ENCODE peak calls at places on chromosomes 11 and 22, in nine cellular contexts. A is HL-60, X is upper lobe of right lung, C is AG04450, E is dorsolateral prefrontal cortex, H is thoracic aorta, D is transverse colon, F is left ventricle myocardium inferior, J is cardiac muscle cell. M is an unnamed sample.

GRCh38 chr11:78525720-78526119 is 48.9 kb downstream of the NARS2 start:
- DNase-seq in J (no peak), A (no peak), H (no peak), X (no peak), F (no peak), D (no peak), E (no peak), C (no peak), M (no peak)

GRCh38 chr22:39994046-39994565 is 648 bp upstream of the FAM83F start:
- DNase-seq in F (no peak), D (no peak), X (no peak), J (no peak), A (no peak), H (no peak), C (no peak), E (no peak), M (no peak)

GRCh38 chr11:128776088-128776433 is 82.2 kb downstream of the FLI1 start:
- DNase-seq in J (no peak), C (no peak), F (no peak), X (no peak), H (no peak), E (no peak), A (no peak), D (peak; percentile 38), M (no peak)

GRCh38 chr11:121521145-121522042 is 68.6 kb upstream of the SORL1-AS1 start:
- DNase-seq in D (no peak), J (no peak), H (no peak), C (no peak), X (no peak), F (no peak), E (no peak), A (no peak), M (no peak)

GRCh38 chr11:12089473-12089872 is 20.9 kb upstream of the MICAL2 start:
- DNase-seq in J (no peak), A (no peak), F (no peak), E (no peak), H (no peak), D (no peak), X (no peak), C (no peak), M (no peak)

GRCh38 chr22:36333632-36334031 is 54.1 kb downstream of the MYH9 start:
- DNase-seq in H (no peak), E (no peak), C (no peak), A (no peak), D (no peak), F (no peak), J (no peak), X (no peak), M (no peak)

GRCh38 chr22:36301384-36301828 is 48.5 kb downstream of the APOL1 start:
- DNase-seq in E (peak; percentile 84), X (peak; percentile 85), A (no peak), C (peak; percentile 33), J (peak; percentile 71), F (peak; percentile 67), H (no peak), D (peak; percentile 85), M (peak; percentile 81)

GRCh38 chr11:90803781-90804180 is 580.9 kb upstream of the CHORDC1 start:
- DNase-seq in A (no peak), X (no peak), J (no peak), H (no peak), D (no peak), F (no peak), E (no peak), C (no peak), M (no peak)

GRCh38 chr11:33635161-33635560 is 65.5 kb downstream of the C11orf91 start:
- DNase-seq in D (no peak), E (peak; percentile 61), H (no peak), C (no peak), F (peak; percentile 72), J (peak; percentile 94), X (no peak), A (peak; percentile 4), M (no peak)

GRCh38 chr22:44396021-44396726 is 83.4 kb upstream of the SHISAL1 start:
- DNase-seq in E (peak; percentile 1), H (no peak), J (no peak), F (peak; percentile 7), A (no peak), C (no peak), X (peak; percentile 29), D (no peak), M (peak; percentile 4)

GRCh38 chr11:69130586-69131566 is 24.9 kb upstream of the SMIM38 start:
- DNase-seq in X (peak; percentile 60), E (peak; percentile 26), D (no peak), A (no peak), C (no peak), H (peak; percentile 54), J (no peak), F (peak; percentile 46), M (peak; percentile 49)

GRCh38 chr22:26316732-26317131 is 112.3 kb upstream of the ASPHD2 start:
- DNase-seq in H (no peak), F (no peak), X (no peak), C (no peak), J (no peak), E (no peak), D (no peak), A (no peak), M (no peak)

GRCh38 chr22:45966892-45967365 is 10.0 kb downstream of the WNT7B start:
- DNase-seq in D (no peak), F (no peak), H (no peak), E (no peak), C (no peak), J (no peak), X (no peak), A (no peak), M (no peak)

GRCh38 chr11:64357904-64358535 is 942 bp upstream of the RPS6KA4 start:
- DNase-seq in C (no peak), E (no peak), H (no peak), X (no peak), J (no peak), A (no peak), F (no peak), D (peak; percentile 32), M (no peak)

GRCh38 chr11:88206746-88207145 is 31.5 kb upstream of the RAB38 start:
- DNase-seq in C (no peak), F (no peak), E (no peak), D (no peak), X (no peak), H (no peak), A (no peak), J (no peak), M (no peak)

GRCh38 chr11:14124886-14125285 is 162.4 kb downstream of the SPON1 start:
- DNase-seq in X (no peak), C (no peak), J (no peak), H (no peak), A (no peak), D (no peak), E (no peak), F (no peak), M (no peak)

GRCh38 chr11:76216536-76217326 is 10.4 kb upstream of the WNT11 start:
- DNase-seq in C (no peak), D (no peak), E (no peak), X (no peak), F (peak; percentile 10), H (no peak), J (no peak), A (no peak), M (no peak)

GRCh38 chr11:76217653-76218160 is 11.4 kb upstream of the WNT11 start:
- DNase-seq in J (no peak), A (no peak), H (no peak), F (peak; percentile 3), E (no peak), X (no peak), D (no peak), C (no peak), M (no peak)

GRCh38 chr11:76214186-76214585 is 7.9 kb upstream of the WNT11 start:
- DNase-seq in H (no peak), C (no peak), F (peak; percentile 2), X (no peak), E (no peak), A (no peak), D (no peak), J (no peak), M (no peak)

GRCh38 chr11:76215946-76216345 is 9.6 kb upstream of the WNT11 start:
- DNase-seq in J (no peak), E (no peak), A (no peak), F (peak; percentile 3), H (no peak), C (no peak), D (no peak), X (no peak), M (no peak)

GRCh38 chr11:76214968-76215548 is 8.8 kb upstream of the WNT11 start:
- DNase-seq in F (peak; percentile 3), A (no peak), C (no peak), J (no peak), D (no peak), E (no peak), H (no peak), X (no peak), M (no peak)
- H3K27ac ChIP-seq in F (no peak overlapping the region), A (no peak overlapping the region), C (no peak overlapping the region), J (no peak overlapping the region), D (no peak overlapping the region), E (no peak overlapping the region), H (no peak overlapping the region), X (no peak overlapping the region), M (no peak overlapping the region)

DNA sequence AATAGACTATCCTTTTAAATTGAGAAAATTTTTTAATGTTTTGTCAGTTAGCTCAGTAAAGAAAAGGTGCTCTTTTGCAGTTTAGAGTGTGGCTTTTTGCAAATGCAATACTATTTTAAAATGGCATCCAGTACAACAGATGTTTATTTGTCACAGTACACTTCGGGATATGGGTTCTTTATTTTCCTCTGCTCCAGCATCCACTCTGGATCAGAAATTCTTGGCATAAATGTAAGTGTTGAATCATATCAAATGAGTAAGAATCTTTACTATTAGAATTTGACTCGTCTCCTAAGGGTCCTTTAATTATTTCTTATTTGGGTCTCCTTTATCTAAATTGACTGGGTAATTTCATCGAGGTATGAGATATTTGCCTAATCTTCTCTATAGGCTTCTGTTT is 132.9 kb downstream of the CASP12 start:
- DNase-seq in D (no peak), E (no peak), J (peak; percentile 4), H (no peak), A (no peak), C (no peak), F (no peak), X (no peak), M (no peak)
- H3K4me3 ChIP-seq in D (no peak overlapping the region), E (no peak overlapping the region), J (no peak overlapping the region), H (no peak overlapping the region), A (no peak overlapping the region), C (no peak overlapping the region), F (no peak overlapping the region), X (no peak overlapping the region), M (no peak overlapping the region)

GRCh38 chr11:36306888-36307287 is 10.8 kb downstream of the PRR5L start:
- DNase-seq in D (no peak), H (no peak), A (no peak), C (no peak), J (peak; percentile 74), F (no peak), X (no peak), E (no peak), M (peak; percentile 26)
- TF ChIP-seq CTCF in D (peak; percentile 12), H (no peak), A (no peak), C (peak; percentile 74), J (peak; percentile 65), F (peak; percentile 27), X (peak; percentile 32), E (no peak), M (peak; percentile 44)

DNA sequence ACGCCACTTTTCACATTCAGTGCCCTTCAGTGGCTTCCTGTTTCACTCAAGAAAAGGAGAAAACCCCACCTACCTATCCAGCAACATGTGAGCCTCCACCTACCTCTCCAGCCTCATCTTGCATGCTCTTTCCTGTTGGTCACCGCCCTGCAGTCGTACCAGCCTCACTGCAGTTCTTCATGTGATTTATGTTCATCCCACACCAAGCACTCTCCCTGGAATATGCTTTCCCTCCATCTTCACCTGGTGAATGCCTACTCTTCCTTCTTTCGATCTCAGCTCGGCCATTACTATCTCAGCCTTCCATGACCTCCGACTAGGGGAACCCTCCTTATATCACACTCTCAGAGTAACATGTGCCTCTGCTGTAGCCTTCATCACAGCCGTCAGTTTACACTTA is 21.7 kb upstream of the YWHAH start:
- DNase-seq in D (no peak), E (no peak), C (no peak), J (no peak), A (no peak), X (no peak), H (no peak), F (no peak), M (no peak)
- H3K27ac ChIP-seq in D (no peak overlapping the region), E (peak overlapping the region; percentile 39), C (no peak overlapping the region), J (no peak overlapping the region), A (peak overlapping the region; percentile 66), X (no peak overlapping the region), H (no peak overlapping the region), F (no peak overlapping the region), M (no peak overlapping the region)

M was measured in testis.